ENCODE peak calls at places on chromosomes 3 and 15, in six cellular contexts. X is Peyer's patch, L is endothelial cell of umbilical vein, W is heart left ventricle, E is K562, F is ovary. T is an unnamed sample.

GRCh38 chr3:99319961-99320360 is 318.4 kb upstream of the COL8A1 start:
- DNase-seq in X (no peak), L (peak), W (no peak), E (no peak), F (no peak), T (peak)

GRCh38 chr3:8201886-8202285 is 299.7 kb upstream of the LMCD1 start:
- DNase-seq in X (no peak), L (no peak), W (no peak), E (no peak), F (no peak), T (no peak)

GRCh38 chr3:156685198-156685597 is 10.8 kb downstream of the TIPARP start:
- DNase-seq in X (no peak), L (no peak), W (no peak), E (no peak), F (no peak), T (no peak)

GRCh38 chr3:163058190-163058854 is 1561.7 kb downstream of the OTOL1 start:
- DNase-seq in X (no peak), L (no peak), W (no peak), E (no peak), F (no peak), T (no peak)

GRCh38 chr3:133578548-133579191 is 5.2 kb downstream of the CDV3 start:
- DNase-seq in X (no peak), L (peak), W (no peak), E (peak), F (no peak), T (no peak)

GRCh38 chr3:173096140-173096539 is 44.9 kb downstream of the SPATA16 start:
- DNase-seq in X (no peak), L (no peak), W (no peak), E (no peak), F (no peak), T (no peak)

GRCh38 chr15:47682661-47683060 is 34.6 kb upstream of the SEMA6D start:
- DNase-seq in X (no peak), L (no peak), W (no peak), E (no peak), F (no peak), T (no peak)

GRCh38 chr15:69265347-69265955 is 33.3 kb upstream of the PAQR5 start:
- DNase-seq in X (no peak), L (peak), W (no peak), E (peak), F (no peak), T (no peak)

GRCh38 chr3:40387001-40387894 is at the start of gene ENTPD3:
- DNase-seq in X (no peak), L (peak), W (no peak), E (peak), F (no peak), T (no peak)

GRCh38 chr3:121786485-121786884 is 36.9 kb upstream of the GOLGB1 start:
- DNase-seq in X (no peak), L (peak), W (no peak), E (no peak), F (no peak), T (no peak)

GRCh38 chr15:88911766-88912118 is 1.4 kb downstream of the MFGE8 start:
- DNase-seq in X (no peak), L (no peak), W (no peak), E (peak), F (no peak), T (no peak)
- TF ChIP-seq POLR2A in X (no peak), L (no peak), W (peak), E (no peak), F (no peak), T (no peak)

GRCh38 chr3:16059081-16059537 is 115.4 kb upstream of the GALNT15 start:
- DNase-seq in X (no peak), L (no peak), W (no peak), E (no peak), F (no peak), T (no peak)
- TF ChIP-seq POLR2A in X (no peak), L (no peak), W (no peak), E (no peak), F (no peak), T (no peak)

GRCh38 chr3:129627350-129628168 is 21.1 kb upstream of the PLXND1 start:
- DNase-seq in X (peak), L (peak), W (peak), E (no peak), F (peak), T (no peak)
- TF ChIP-seq POLR2A in X (no peak), L (peak), W (no peak), E (no peak), F (peak), T (no peak)

GRCh38 chr3:194140520-194141414 is 4.8 kb downstream of the HES1 start:
- DNase-seq in X (peak), L (peak), W (peak), E (peak), F (peak), T (peak)
- TF ChIP-seq POLR2A in X (peak), L (no peak), W (peak), E (peak), F (no peak), T (peak)

GRCh38 chr15:86063328-86064180 is 16.1 kb upstream of the AGBL1 start:
- DNase-seq in X (no peak), L (no peak), W (no peak), E (no peak), F (no peak), T (no peak)
- TF ChIP-seq POLR2A in X (no peak), L (no peak), W (no peak), E (no peak), F (no peak), T (no peak)

GRCh38 chr3:129063091-129063640 is 2.6 kb downstream of the GP9 start:
- DNase-seq in X (no peak), L (no peak), W (no peak), E (no peak), F (no peak), T (no peak)
- TF ChIP-seq POLR2A in X (no peak), L (no peak), W (no peak), E (no peak), F (no peak), T (no peak)

GRCh38 chr3:196645091-196645490 is 5.6 kb downstream of the NRROS start:
- DNase-seq in X (no peak), L (no peak), W (no peak), E (no peak), F (no peak), T (no peak)

GRCh38 chr3:196643761-196644160 is 4.3 kb downstream of the NRROS start:
- DNase-seq in X (no peak), L (no peak), W (no peak), E (no peak), F (no peak), T (no peak)

GRCh38 chr3:196648856-196649255 is 9.4 kb downstream of the NRROS start:
- DNase-seq in X (no peak), L (no peak), W (no peak), E (no peak), F (no peak), T (peak)

GRCh38 chr3:196646736-196647216 is 7.3 kb downstream of the NRROS start:
- DNase-seq in X (no peak), L (no peak), W (no peak), E (no peak), F (no peak), T (no peak)

GRCh38 chr3:196645917-196646735 is 6.6 kb downstream of the NRROS start:
- DNase-seq in X (no peak), L (no peak), W (no peak), E (no peak), F (no peak), T (no peak)
- TF ChIP-seq POLR2A in X (no peak), L (no peak), W (no peak), E (no peak), F (no peak), T (no peak)

GRCh38 chr3:50276762-50277101 is 2.2 kb upstream of the LSMEM2 start:
- DNase-seq in X (no peak), L (no peak), W (no peak), E (no peak), F (no peak), T (no peak)
- TF ChIP-seq POLR2A in X (no peak), L (no peak), W (no peak), E (no peak), F (no peak), T (no peak)

GRCh38 chr3:141663993-141664392 is 74.1 kb upstream of the RNF7 start:
- DNase-seq in X (no peak), L (no peak), W (no peak), E (no peak), F (peak), T (no peak)

GRCh38 chr3:141661229-141662196 is 76.6 kb upstream of the RNF7 start:
- DNase-seq in X (no peak), L (no peak), W (no peak), E (no peak), F (no peak), T (no peak)

GRCh38 chr3:141660598-141660947 is 77.5 kb upstream of the RNF7 start:
- DNase-seq in X (no peak), L (no peak), W (no peak), E (no peak), F (no peak), T (no peak)

GRCh38 chr3:141656771-141657170 is 81.3 kb upstream of the RNF7 start:
- DNase-seq in X (no peak), L (no peak), W (no peak), E (peak), F (no peak), T (no peak)

GRCh38 chr3:141659821-141660597 is 78.1 kb upstream of the RNF7 start:
- DNase-seq in X (no peak), L (peak), W (peak), E (peak), F (peak), T (peak)
- TF ChIP-seq POLR2A in X (no peak), L (no peak), W (no peak), E (no peak), F (no peak), T (peak)

GRCh38 chr3:112561693-112562529 is at the start of the genes ATG3 and SLC35A5:
- DNase-seq in X (peak), L (peak), W (peak), E (peak), F (peak), T (peak)
- TF ChIP-seq POLR2A in X (peak), L (peak), W (peak), E (peak), F (peak), T (peak)